ENCODE peak calls at places on chromosomes 5 and 9, in ten cellular contexts. E is NCI-H510A treated with DMSO at 0.1 percent for 48 hours, V is cerebellum, Z is neural crest cell, N is GM12865, X is SW480, J is fibroblast of lung, D is breast epithelium, R is OCI-LY7, Y is COR-L47. P is an unnamed sample.

GRCh38 chr9:129171993-129172751 is 5.9 kb downstream of the IER5L start:
- DNase-seq in X (no peak), Z (no peak), E (no peak), J (no peak), V (no peak), D (no peak), N (no peak), Y (no peak), R (no peak), P (no peak)

GRCh38 chr9:136740971-136741884 is 1.5 kb downstream of the LCN10 start:
- DNase-seq in Z (no peak), E (no peak), D (no peak), R (no peak), X (no peak), Y (no peak), V (no peak), J (peak), N (no peak), P (no peak)

GRCh38 chr5:23257656-23258055 is 249.8 kb upstream of the PRDM9 start:
- DNase-seq in R (no peak), Y (no peak), V (no peak), N (no peak), D (no peak), J (peak), E (no peak), Z (no peak), X (no peak), P (no peak)

GRCh38 chr5:158882660-158883059 is 217.1 kb downstream of the EBF1 start:
- DNase-seq in Z (no peak), J (no peak), X (no peak), Y (no peak), D (no peak), R (no peak), N (peak), E (no peak), V (no peak), P (no peak)

GRCh38 chr5:643811-644271 is 31.7 kb downstream of the CEP72 start:
- DNase-seq in J (no peak), V (no peak), X (no peak), Y (no peak), Z (no peak), E (no peak), D (no peak), N (peak), R (peak), P (no peak)

GRCh38 chr5:94870496-94871214 is 252.2 kb downstream of the SLF1 start:
- DNase-seq in Y (no peak), J (no peak), V (no peak), D (no peak), R (no peak), N (no peak), E (no peak), Z (peak), X (no peak), P (no peak)

GRCh38 chr5:174328626-174329299 is 283.3 kb downstream of the NSG2 start:
- DNase-seq in E (no peak), J (peak), Z (no peak), X (no peak), R (no peak), Y (no peak), D (no peak), N (no peak), V (no peak), P (no peak)

GRCh38 chr5:177306674-177307543 is 3.3 kb downstream of the PRELID1 start:
- DNase-seq in R (peak), Y (no peak), D (peak), J (peak), V (no peak), N (peak), E (no peak), Z (no peak), X (no peak), P (no peak)

GRCh38 chr5:149924481-149924880 is 20.1 kb downstream of the PDE6A start:
- DNase-seq in E (no peak), R (no peak), V (no peak), N (no peak), Y (no peak), J (peak), Z (no peak), D (no peak), X (no peak), P (no peak)

GRCh38 chr9:580652-581342 is 260.7 kb upstream of the DMRT1 start:
- DNase-seq in J (no peak), X (no peak), R (no peak), Y (no peak), E (no peak), D (no peak), N (no peak), Z (no peak), V (no peak), P (peak)

GRCh38 chr5:37055383-37055990 is 178.9 kb downstream of the NIPBL start:
- DNase-seq in E (no peak), Y (no peak), R (no peak), Z (no peak), D (no peak), V (no peak), N (no peak), J (no peak), X (no peak), P (no peak)